ENCODE peak calls at places on chromosomes 1 and 21, in four cellular contexts. Q, P, Z and U are unnamed samples.

GRCh38 chr1:20903452-20903851 is 116.3 kb upstream of the HP1BP3 start:
- DNase-seq in Z (no peak), P (no peak), Q (no peak), U (no peak)

GRCh38 chr1:198880397-198880796 is 241.6 kb downstream of the PTPRC start:
- DNase-seq in Q (no peak), Z (no peak), P (no peak), U (no peak)

GRCh38 chr1:207240325-207241095 is 81.0 kb upstream of the CD55 start:
- DNase-seq in Z (no peak), Q (no peak), P (peak; percentile 74), U (no peak)

GRCh38 chr1:6220236-6220635 is 14.3 kb downstream of the RNF207 start:
- DNase-seq in Z (no peak), Q (no peak), P (no peak), U (no peak)

GRCh38 chr21:33069243-33069642 is 698 bp upstream of the OLIG1 start:
- DNase-seq in Z (no peak), P (no peak), Q (no peak), U (no peak)

GRCh38 chr21:31901342-31901741 is 28.5 kb downstream of the HUNK start:
- DNase-seq in Q (no peak), P (no peak), Z (no peak), U (no peak)

GRCh38 chr1:111199881-111200801 is at the start of gene DENND2D:
- DNase-seq in P (no peak), Z (peak; percentile 89), Q (no peak), U (no peak)

GRCh38 chr1:213138391-213138790 is 87.3 kb downstream of the RPS6KC1 start:
- DNase-seq in Q (no peak), P (no peak), Z (no peak), U (no peak)

GRCh38 chr1:81834921-81835698 is 34.4 kb downstream of the ADGRL2 start:
- DNase-seq in Q (peak; percentile 12), Z (no peak), P (peak; percentile 22), U (no peak)

GRCh38 chr1:2226525-2227340 is 1.4 kb upstream of the SKI start:
- DNase-seq in P (no peak), Z (no peak), Q (no peak), U (no peak)

GRCh38 chr1:224052767-224053166 is 61.1 kb upstream of the FBXO28 start:
- DNase-seq in Q (no peak), Z (no peak), P (no peak), U (no peak)

GRCh38 chr1:15953294-15953771 is 22.6 kb downstream of the ZBTB17 start:
- DNase-seq in Z (no peak), Q (no peak), P (no peak), U (no peak)

GRCh38 chr1:81314497-81314896 is 486.2 kb upstream of the ADGRL2 start:
- DNase-seq in Q (no peak), Z (no peak), P (no peak), U (no peak)

GRCh38 chr1:203512830-203513578 is 19.1 kb downstream of the OPTC start:
- DNase-seq in Z (peak; percentile 83), P (peak; percentile 5), Q (peak; percentile 92), U (peak; percentile 70)

GRCh38 chr1:156126701-156127534 is 12.4 kb downstream of the LMNA start:
- DNase-seq in P (no peak), Q (peak; percentile 96), Z (peak; percentile 95), U (peak; percentile 83)

GRCh38 chr21:38277501-38278111 is 20.8 kb downstream of the KCNJ15 start:
- DNase-seq in Z (peak; percentile 63), Q (peak; percentile 97), P (no peak), U (peak; percentile 96)

GRCh38 chr1:152047607-152047953 is 10.8 kb upstream of the S100A11 start:
- DNase-seq in Z (peak; percentile 67), Q (peak; percentile 76), P (peak; percentile 93), U (no peak)

GRCh38 chr1:113811353-113811887 is 856 bp downstream of the RSBN1 start:
- DNase-seq in Q (no peak), P (peak; percentile 9), Z (peak; percentile 46), U (no peak)

GRCh38 chr1:48526045-48526714 is 54.2 kb upstream of the SPATA6 start:
- DNase-seq in Q (no peak), Z (no peak), P (peak; percentile 29), U (no peak)

GRCh38 chr1:22808846-22809501 is 98.3 kb downstream of the EPHB2 start:
- DNase-seq in P (no peak), Q (peak; percentile 76), Z (no peak), U (no peak)

GRCh38 chr1:155324717-155325595 is 4.3 kb downstream of the RUSC1 start:
- DNase-seq in P (peak; percentile 70), Q (no peak), Z (peak; percentile 31), U (no peak)

GRCh38 chr1:21857840-21858670 is 46.0 kb downstream of the LDLRAD2 start:
- DNase-seq in Z (no peak), Q (no peak), P (no peak), U (no peak)

GRCh38 chr1:234676103-234676594 is 66.2 kb upstream of the IRF2BP2 start:
- DNase-seq in Q (peak; percentile 40), P (peak; percentile 33), Z (peak; percentile 79), U (no peak)

GRCh38 chr1:12087797-12088314 is 24.8 kb downstream of the TNFRSF8 start:
- DNase-seq in P (no peak), Q (no peak), Z (peak; percentile 77), U (no peak)

GRCh38 chr1:156389311-156389710 is 20.3 kb downstream of the RHBG start:
- DNase-seq in Z (no peak), Q (no peak), P (no peak), U (no peak)

GRCh38 chr1:25818569-25818968 is 1.2 kb upstream of the MTFR1L start:
- DNase-seq in P (no peak), Q (no peak), Z (no peak), U (no peak)

GRCh38 chr1:245247356-245247755 is 92.6 kb downstream of the KIF26B start:
- DNase-seq in Z (no peak), P (no peak), Q (no peak), U (no peak)

GRCh38 chr1:51878307-51878615 is 266 bp downstream of the NRDC start:
- DNase-seq in P (no peak), Z (no peak), Q (no peak), U (no peak)